ENCODE peak calls at places on chromosomes 11 and 22, in ten cellular contexts. J is spleen, P is lower lobe of right lung, V is fibroblast of pulmonary artery, G is psoas muscle, F is heart left ventricle, H is cardiac muscle cell, N is mammary epithelial cell, Y is endothelial cell of umbilical vein, T is AG09309. X is an unnamed sample.

GRCh38 chr11:131754671-131755070 is 384.3 kb downstream of the NTM start:
- DNase-seq in J (no peak), P (no peak), V (peak; percentile 47), G (no peak), F (no peak), H (no peak), N (no peak), Y (peak; percentile 50), T (no peak), X (no peak)

GRCh38 chr11:774873-775592 is 2.3 kb downstream of the GATD1 start:
- DNase-seq in J (peak; percentile 76), P (peak; percentile 41), V (peak; percentile 36), G (no peak), F (no peak), H (peak; percentile 34), N (peak; percentile 64), Y (peak; percentile 36), T (no peak), X (no peak)

GRCh38 chr11:119120639-119121007 is 757 bp upstream of the HINFP start:
- DNase-seq in J (no peak), P (no peak), V (peak; percentile 28), G (no peak), F (no peak), H (peak; percentile 54), N (no peak), Y (no peak), T (no peak), X (no peak)

GRCh38 chr22:49925525-49926128 is 7.2 kb downstream of the CRELD2 start:
- DNase-seq in J (peak; percentile 90), P (no peak), V (no peak), G (no peak), F (no peak), H (no peak), N (no peak), Y (no peak), T (no peak), X (no peak)

GRCh38 chr22:39439170-39439569 is 17.6 kb upstream of the MGAT3 start:
- DNase-seq in J (no peak), P (no peak), V (peak; percentile 82), G (no peak), F (no peak), H (peak; percentile 79), N (no peak), Y (no peak), T (no peak), X (no peak)

GRCh38 chr22:46934746-46935491 is 172.5 kb downstream of the TBC1D22A start:
- DNase-seq in J (no peak), P (no peak), V (peak; percentile 92), G (no peak), F (no peak), H (peak; percentile 89), N (peak; percentile 94), Y (peak; percentile 81), T (peak; percentile 61), X (peak; percentile 98)

GRCh38 chr11:44606472-44606871 is 41.0 kb downstream of the CD82 start:
- DNase-seq in J (no peak), P (no peak), V (no peak), G (no peak), F (no peak), H (no peak), N (no peak), Y (no peak), T (no peak), X (no peak)

GRCh38 chr22:33409134-33409533 is 351.0 kb upstream of the SYN3 start:
- DNase-seq in J (no peak), P (no peak), V (no peak), G (no peak), F (no peak), H (no peak), N (no peak), Y (no peak), T (no peak), X (no peak)

GRCh38 chr11:15943418-15944197 is 412.7 kb downstream of the SOX6 start:
- DNase-seq in J (no peak), P (no peak), V (no peak), G (no peak), F (no peak), H (no peak), N (no peak), Y (no peak), T (no peak), X (no peak)

GRCh38 chr11:15944460-15944859 is 411.9 kb downstream of the SOX6 start:
- DNase-seq in J (no peak), P (no peak), V (peak; percentile 10), G (no peak), F (no peak), H (peak; percentile 31), N (no peak), Y (no peak), T (no peak), X (no peak)

GRCh38 chr11:15942936-15943335 is 413.4 kb downstream of the SOX6 start:
- DNase-seq in J (no peak), P (no peak), V (no peak), G (no peak), F (no peak), H (no peak), N (no peak), Y (no peak), T (no peak), X (no peak)

GRCh38 chr11:15945726-15946125 is 410.6 kb downstream of the SOX6 start:
- DNase-seq in J (no peak), P (no peak), V (no peak), G (no peak), F (no peak), H (no peak), N (no peak), Y (no peak), T (no peak), X (no peak)

DNA sequence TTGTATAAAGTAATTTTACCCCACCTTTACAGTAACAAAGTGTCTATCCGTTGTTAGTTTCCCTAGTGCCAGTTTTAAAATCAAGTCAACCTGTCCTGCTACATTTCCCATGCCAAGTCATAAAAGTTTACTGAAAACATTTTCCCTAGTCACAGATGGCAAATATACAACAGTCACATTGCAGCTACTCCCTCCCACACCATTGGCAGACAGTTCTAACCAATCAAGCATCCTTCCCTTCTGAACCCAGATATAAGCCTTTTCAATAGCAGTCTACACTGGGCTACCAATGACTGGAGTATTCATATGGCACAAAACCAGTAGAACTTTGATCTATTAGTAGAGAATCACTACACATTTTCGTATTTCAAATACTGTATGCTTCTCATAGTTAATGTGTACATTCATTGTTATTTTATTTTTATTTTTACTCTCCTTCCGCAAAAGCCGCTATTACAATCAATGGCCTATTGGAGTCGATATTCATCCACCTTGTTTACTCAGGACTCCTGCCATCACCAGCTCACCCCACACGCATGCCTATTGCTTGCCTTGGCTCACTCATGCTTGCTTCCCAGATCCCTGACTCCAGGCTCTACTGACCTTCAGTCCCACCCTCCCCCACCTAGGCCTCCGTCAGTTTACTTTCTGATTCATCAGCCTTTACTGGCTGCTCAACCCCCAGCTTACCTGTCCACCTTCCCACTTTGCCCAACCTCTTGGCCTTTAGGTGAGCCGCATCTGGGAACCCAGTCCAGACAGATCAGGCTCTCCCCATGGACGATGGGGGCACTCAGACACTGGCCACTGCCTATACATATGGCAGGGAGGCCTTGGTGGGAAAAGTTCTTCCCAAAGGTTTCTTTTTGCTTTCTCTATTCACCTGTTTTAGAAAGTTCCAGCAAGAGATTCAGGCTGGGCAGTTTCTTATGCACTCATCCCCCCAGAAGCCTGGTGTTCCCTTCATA is 408.4 kb downstream of the SOX6 start:
- DNase-seq in J (no peak), P (no peak), V (no peak), G (no peak), F (no peak), H (no peak), N (no peak), Y (no peak), T (no peak), X (no peak)
- H3K4me3 ChIP-seq in J (no peak overlapping the region), P (no peak overlapping the region), V (no peak overlapping the region), G (no peak overlapping the region), F (no peak overlapping the region), H (no peak overlapping the region), N (no peak overlapping the region), Y (no peak overlapping the region), T (no peak overlapping the region), X (no peak overlapping the region)

GRCh38 chr11:125193158-125193557 is 28.6 kb downstream of the PKNOX2 start:
- DNase-seq in J (no peak), P (no peak), V (no peak), G (no peak), F (no peak), H (no peak), N (no peak), Y (no peak), T (no peak), X (no peak)

GRCh38 chr11:125190549-125190948 is 26.0 kb downstream of the PKNOX2 start:
- DNase-seq in J (peak; percentile 16), P (no peak), V (no peak), G (no peak), F (no peak), H (no peak), N (no peak), Y (no peak), T (no peak), X (no peak)

GRCh38 chr11:125192194-125192593 is 27.6 kb downstream of the PKNOX2 start:
- DNase-seq in J (peak; percentile 65), P (no peak), V (peak; percentile 51), G (no peak), F (no peak), H (peak; percentile 73), N (no peak), Y (peak; percentile 87), T (no peak), X (no peak)

GRCh38 chr11:125188021-125188420 is 23.5 kb downstream of the PKNOX2 start:
- DNase-seq in J (no peak), P (no peak), V (peak; percentile 16), G (no peak), F (no peak), H (no peak), N (peak; percentile 61), Y (no peak), T (no peak), X (no peak)

DNA sequence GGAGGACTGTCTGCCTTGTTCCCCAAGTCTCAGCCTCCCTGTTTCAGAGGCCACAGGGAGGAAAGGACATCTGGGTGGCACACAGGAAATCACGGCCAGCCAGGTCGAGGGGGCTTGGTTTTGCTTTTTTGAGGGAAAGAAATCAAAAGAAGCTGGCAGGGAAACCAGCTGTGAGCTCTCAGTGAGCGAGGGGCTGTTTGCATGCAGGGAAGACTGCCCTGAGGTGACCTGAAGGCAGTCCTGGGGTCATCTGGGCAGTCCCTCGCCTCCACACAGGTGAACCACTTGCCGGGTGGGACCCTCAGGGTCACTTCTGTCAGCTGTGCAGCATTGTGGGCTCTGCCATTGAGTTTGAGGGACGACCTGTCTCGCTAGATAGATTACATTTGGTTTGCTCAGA is 28.2 kb downstream of the PKNOX2 start:
- DNase-seq in J (peak; percentile 42), P (no peak), V (no peak), G (no peak), F (no peak), H (no peak), N (no peak), Y (no peak), T (no peak), X (no peak)
- H3K4me3 ChIP-seq in J (no peak overlapping the region), P (no peak overlapping the region), V (no peak overlapping the region), G (no peak overlapping the region), F (no peak overlapping the region), H (no peak overlapping the region), N (no peak overlapping the region), Y (no peak overlapping the region), T (no peak overlapping the region), X (no peak overlapping the region)

GRCh38 chr11:64660205-64660604 is 62.8 kb downstream of the NRXN2 start:
- DNase-seq in J (no peak), P (peak; percentile 24), V (no peak), G (peak; percentile 41), F (no peak), H (no peak), N (no peak), Y (no peak), T (no peak), X (no peak)

GRCh38 chr11:64659417-64660144 is 63.4 kb downstream of the NRXN2 start:
- DNase-seq in J (no peak), P (peak; percentile 22), V (peak; percentile 43), G (peak; percentile 45), F (no peak), H (peak; percentile 26), N (peak; percentile 88), Y (no peak), T (peak; percentile 79), X (peak; percentile 69)

GRCh38 chr11:64660706-64661105 is 62.3 kb downstream of the NRXN2 start:
- DNase-seq in J (no peak), P (peak; percentile 24), V (no peak), G (peak; percentile 60), F (no peak), H (no peak), N (no peak), Y (no peak), T (no peak), X (no peak)

GRCh38 chr11:64661622-64662021 is 61.4 kb downstream of the NRXN2 start:
- DNase-seq in J (no peak), P (peak; percentile 18), V (no peak), G (peak; percentile 55), F (no peak), H (no peak), N (no peak), Y (no peak), T (no peak), X (no peak)

DNA sequence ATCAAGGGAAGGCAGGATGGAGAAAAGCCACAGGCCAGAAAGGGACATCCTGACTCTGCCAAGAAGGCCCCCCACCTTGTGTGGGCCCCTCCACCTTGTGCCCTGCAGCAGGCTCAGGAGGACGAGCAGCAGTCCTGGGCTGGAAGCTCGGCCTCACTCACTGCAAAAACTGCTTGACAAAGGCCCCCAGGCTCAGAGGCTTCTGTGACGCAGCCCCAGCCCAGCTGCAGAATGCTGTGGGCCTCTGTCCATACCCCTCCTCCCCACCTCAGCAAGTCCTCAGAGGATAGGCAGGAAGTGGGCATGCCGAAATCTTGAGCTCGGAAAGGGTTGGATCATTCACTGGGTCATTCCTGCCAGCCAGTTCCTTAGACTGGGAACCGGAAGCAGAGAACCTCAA is 61.9 kb downstream of the NRXN2 start:
- DNase-seq in J (no peak), P (peak; percentile 31), V (peak; percentile 62), G (peak; percentile 83), F (peak; percentile 49), H (peak; percentile 88), N (no peak), Y (no peak), T (peak; percentile 41), X (no peak)
- H3K4me3 ChIP-seq in J (no peak overlapping the region), P (no peak overlapping the region), V (no peak overlapping the region), G (peak overlapping the region; percentile 51), F (no peak overlapping the region), H (no peak overlapping the region), N (no peak overlapping the region), Y (no peak overlapping the region), T (no peak overlapping the region), X (no peak overlapping the region)

DNA sequence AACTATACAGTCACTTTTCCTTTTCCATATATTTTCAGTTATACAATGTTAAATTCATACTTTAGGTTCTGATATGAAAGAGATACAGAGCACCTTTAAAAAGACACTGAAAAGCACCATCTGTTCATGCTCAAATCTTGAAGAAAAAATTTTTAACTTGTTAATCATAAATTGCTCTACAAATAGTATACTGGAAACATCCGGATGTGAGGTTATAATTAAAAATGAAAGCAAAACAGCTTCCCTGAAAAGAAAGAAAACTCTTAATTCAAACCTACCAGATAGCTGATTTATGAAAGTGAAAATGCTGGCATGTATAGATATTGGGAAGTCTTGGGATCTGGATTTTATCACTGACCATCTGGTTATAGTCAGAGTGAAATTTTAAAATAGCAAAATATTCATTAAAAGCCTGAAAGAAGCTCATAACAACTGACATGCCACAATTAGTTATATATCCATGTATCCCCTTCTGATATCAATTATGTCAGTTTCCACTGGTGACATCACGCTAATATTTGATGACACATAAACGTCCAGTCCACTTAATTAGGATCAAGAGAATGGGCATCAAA is 740.0 kb downstream of the DLG2 start:
- DNase-seq in J (no peak), P (no peak), V (no peak), G (no peak), F (no peak), H (no peak), N (no peak), Y (no peak), T (no peak), X (no peak)
- H3K4me3 ChIP-seq in J (no peak overlapping the region), P (no peak overlapping the region), V (no peak overlapping the region), G (no peak overlapping the region), F (no peak overlapping the region), H (no peak overlapping the region), N (no peak overlapping the region), Y (no peak overlapping the region), T (no peak overlapping the region), X (no peak overlapping the region)